ENCODE peak calls at places on chromosomes 7 and 10, in eight cellular contexts. Z is GM18507; S is AG08396; C is left colon; U is transverse colon; L is astrocyte of the cerebellum; F is skeletal muscle cell; Y is activated CD4-positive, alpha-beta T cell treated with anti-CD3 and anti-CD28 coated beads, Interleukin-2, amount 50 U/mL, for 48 hours. B is an unnamed sample.

GRCh38 chr7:30705008-30705407 is 22.8 kb upstream of the CRHR2 start:
- DNase-seq in S (no peak), U (no peak), C (no peak), Y (no peak), F (no peak), L (no peak), Z (no peak), B (no peak)

GRCh38 chr7:78149787-78150186 is 351.2 kb downstream of the PHTF2 start:
- DNase-seq in F (peak; percentile 66), U (no peak), Z (no peak), S (peak; percentile 62), C (no peak), Y (no peak), L (peak; percentile 82), B (peak; percentile 93)

GRCh38 chr10:78763217-78763616 is 305.5 kb upstream of the ZMIZ1 start:
- DNase-seq in L (no peak), Y (no peak), U (no peak), C (no peak), F (no peak), Z (no peak), S (no peak), B (no peak)

GRCh38 chr7:116426428-116427156 is 72.9 kb upstream of the CAV2 start:
- DNase-seq in U (peak; percentile 42), Y (no peak), C (peak; percentile 56), L (peak; percentile 29), Z (no peak), S (peak; percentile 30), F (peak; percentile 70), B (peak; percentile 91)

GRCh38 chr10:17375936-17376584 is 78.3 kb downstream of the ST8SIA6 start:
- DNase-seq in U (no peak), L (no peak), F (no peak), C (no peak), Y (peak; percentile 49), Z (no peak), S (peak; percentile 15), B (peak; percentile 27)

GRCh38 chr10:78343266-78343665 is 309.6 kb downstream of the RPS24 start:
- DNase-seq in Z (no peak), L (no peak), U (no peak), F (no peak), C (no peak), Y (no peak), S (no peak), B (no peak)

GRCh38 chr10:89147256-89147655 is 59.9 kb downstream of the CH25H start:
- DNase-seq in U (no peak), F (peak; percentile 84), Z (no peak), S (peak; percentile 32), L (peak; percentile 82), Y (no peak), C (no peak), B (peak; percentile 94)

GRCh38 chr10:111968624-111969023 is 214.9 kb downstream of the GPAM start:
- DNase-seq in U (no peak), F (no peak), C (no peak), Z (no peak), S (no peak), Y (no peak), L (no peak), B (peak; percentile 89)

GRCh38 chr7:18806177-18806576 is 310.6 kb downstream of the HDAC9 start:
- DNase-seq in S (no peak), L (no peak), C (no peak), Z (no peak), Y (no peak), U (no peak), F (no peak), B (no peak)

GRCh38 chr7:40711706-40712105 is 576.9 kb downstream of the SUGCT start:
- DNase-seq in F (no peak), Y (no peak), S (no peak), C (no peak), Z (no peak), L (no peak), U (no peak), B (no peak)

GRCh38 chr10:44960482-44961230 is 1.1 kb downstream of the RASSF4 start:
- DNase-seq in Y (no peak), Z (no peak), L (no peak), S (no peak), U (no peak), F (no peak), C (no peak), B (no peak)

GRCh38 chr7:103106336-103107070 is 31.6 kb downstream of the ARMC10 start:
- DNase-seq in L (no peak), Y (no peak), S (no peak), Z (no peak), F (no peak), U (no peak), C (no peak), B (no peak)

B was measured in fibroblast of mammary gland.